ENCODE peak calls at places on chromosomes 12 and 14, in four cellular contexts. S is Right ventricle myocardium superior; Z is stimulated activated naive CD8-positive, alpha-beta T cell treated with anti-CD3 and anti-CD28 coated beads, Interleukin-15, Interleukin-2, amounts not matched to agents 100 U/mL and 50 U/mL, for 24 hours; T is stimulated activated effector memory CD8-positive, alpha-beta T cell treated with anti-CD3 and anti-CD28 coated beads, Interleukin-12 subunit alpha, Interleukin-12 subunit beta, amount 100 ng/mL, for 72 hours. V is an unnamed sample.

GRCh38 chr14:59687663-59688062 is 111.1 kb upstream of the CCDC175 start:
- ATAC-seq in Z (no peak), T (no peak), S (no peak), V (peak; percentile 25)

GRCh38 chr12:69685810-69686209 is 13.3 kb downstream of the BEST3 start:
- ATAC-seq in S (no peak), Z (peak; percentile 71), T (peak; percentile 73), V (no peak)

GRCh38 chr12:109549613-109550309 is 23.5 kb downstream of the MMAB start:
- ATAC-seq in Z (no peak), T (no peak), S (no peak), V (no peak)

GRCh38 chr14:39731912-39732311 is 299.7 kb upstream of the FBXO33 start:
- ATAC-seq in T (no peak), S (no peak), Z (no peak), V (no peak)

GRCh38 chr12:47766496-47767196 is 6.4 kb upstream of the SLC48A1 start:
- ATAC-seq in T (peak; percentile 17), S (no peak), Z (peak; percentile 15), V (no peak)

GRCh38 chr12:2274733-2275132 is 221.9 kb downstream of the CACNA1C start:
- ATAC-seq in S (peak; percentile 64), T (no peak), Z (no peak), V (no peak)

GRCh38 chr12:99278899-99279298 is 368.7 kb upstream of the GARIN6 start:
- ATAC-seq in T (no peak), Z (no peak), S (no peak), V (no peak)

GRCh38 chr12:2348477-2348852 is 295.7 kb downstream of the CACNA1C start:
- ATAC-seq in T (no peak), Z (no peak), S (no peak), V (peak; percentile 57)

V was measured in gastroesophageal sphincter.